ENCODE peak calls at places on chromosomes 2 and 18, in four cellular contexts. Q is K562, E is WTC11, T is HepG2. W is an unnamed sample.
A peak's percentile ranks its signal among the peaks of the same experiment; 100 is the strongest.

GRCh38 chr2:43097650-43098049 is 128.8 kb downstream of the ZFP36L2 start:
- DNase-seq in Q (no peak), E (no peak), T (no peak), W (no peak)

GRCh38 chr2:42095923-42096408 is 48.1 kb downstream of the PKDCC start:
- DNase-seq in Q (peak; percentile 39), E (peak; percentile 51), T (peak; percentile 81), W (peak; percentile 49)

GRCh38 chr18:45677408-45677807 is 46.6 kb upstream of the SLC14A1 start:
- DNase-seq in Q (no peak), E (no peak), T (no peak), W (no peak)

GRCh38 chr2:52141076-52141475 is 1109.1 kb upstream of the NRXN1 start:
- DNase-seq in Q (no peak), E (no peak), T (no peak), W (no peak)

GRCh38 chr2:141021109-141021508 is 1109.7 kb downstream of the LRP1B start:
- DNase-seq in Q (no peak), E (no peak), T (no peak), W (no peak)

GRCh38 chr2:231047270-231047921 is 9.3 kb upstream of the PSMD1 start:
- DNase-seq in Q (no peak), E (no peak), T (peak; percentile 79), W (no peak)

GRCh38 chr2:74768401-74768914 is 65.5 kb upstream of the HK2 start:
- DNase-seq in Q (no peak), E (no peak), T (no peak), W (no peak)

GRCh38 chr2:229206548-229206947 is 64.5 kb downstream of the PID1 start:
- DNase-seq in Q (no peak), E (no peak), T (no peak), W (no peak)

GRCh38 chr2:237475704-237476107 is 11.3 kb upstream of the MLPH start:
- DNase-seq in Q (peak; percentile 16), E (no peak), T (no peak), W (peak; percentile 65)

DNA sequence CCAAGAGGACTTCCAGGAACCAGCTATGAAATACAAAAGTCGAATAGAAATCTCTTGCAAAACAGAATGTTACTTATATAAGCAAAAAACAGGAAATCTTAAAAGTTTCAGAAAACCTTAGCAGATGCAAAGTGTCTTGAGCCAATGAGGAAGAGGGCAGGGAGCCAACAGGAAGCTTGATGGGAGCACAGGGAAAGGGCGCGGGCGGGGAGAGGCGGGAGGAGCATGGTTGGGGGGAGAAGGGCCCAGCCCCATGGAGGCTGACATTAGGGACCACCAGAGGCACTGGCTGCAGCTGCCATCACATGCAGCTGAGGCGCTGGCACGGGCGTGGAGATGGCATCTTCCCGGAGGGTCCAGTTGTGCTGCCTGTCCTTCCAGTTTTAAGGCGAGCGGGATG is 203.3 kb downstream of the SNTG2 start:
- DNase-seq in Q (no peak), E (no peak), T (no peak), W (no peak)
- TF ChIP-seq HMGXB4 in Q (no peak), E (no peak), T (no peak), W (no peak)

GRCh38 chr18:49704334-49704733 is 109.0 kb downstream of the ACAA2 start:
- DNase-seq in Q (no peak), E (no peak), T (no peak), W (no peak)
- TF ChIP-seq HMGXB4 in Q (no peak), E (no peak), T (no peak), W (no peak)

DNA sequence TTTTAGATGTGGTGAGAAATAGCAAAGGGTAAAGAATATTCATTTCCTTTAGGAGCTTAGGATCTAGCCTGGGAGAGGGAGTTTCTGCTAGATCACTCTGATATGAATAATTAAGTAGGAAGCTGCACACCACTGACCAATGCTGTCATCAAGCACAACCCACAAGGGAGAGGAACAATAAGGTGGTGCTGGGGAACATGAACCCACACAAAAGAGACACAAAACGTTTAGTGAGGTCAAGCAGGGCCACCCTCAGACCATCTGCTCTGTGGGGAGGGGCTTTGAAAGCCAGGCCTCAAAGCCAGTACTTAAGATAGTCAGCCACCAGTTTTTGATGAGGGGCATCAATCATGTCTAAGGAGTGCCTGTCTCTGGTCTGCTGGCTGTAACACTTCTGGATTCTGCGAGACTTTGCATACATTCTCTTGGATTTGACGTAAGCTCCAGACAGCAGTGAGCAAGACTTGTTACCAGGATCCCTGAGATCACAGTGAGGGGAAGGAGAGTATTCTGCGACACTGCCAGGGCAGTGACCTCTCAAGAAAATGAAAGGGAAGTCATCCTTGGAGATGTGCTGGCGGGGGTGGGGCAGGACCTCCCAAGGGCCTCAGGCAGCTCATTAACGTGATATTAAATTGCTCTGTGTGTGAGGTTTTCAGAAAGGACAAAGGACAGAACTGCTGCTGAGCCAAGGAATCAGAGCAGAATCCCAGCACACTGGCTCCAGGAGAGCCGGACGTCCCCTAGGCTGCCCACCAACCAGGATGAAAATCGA is 126.9 kb downstream of the CCBE1 start:
- DNase-seq in Q (no peak), E (no peak), T (no peak), W (no peak)
- TF ChIP-seq HMGXB4 in Q (no peak), E (no peak), T (no peak), W (no peak)

DNA sequence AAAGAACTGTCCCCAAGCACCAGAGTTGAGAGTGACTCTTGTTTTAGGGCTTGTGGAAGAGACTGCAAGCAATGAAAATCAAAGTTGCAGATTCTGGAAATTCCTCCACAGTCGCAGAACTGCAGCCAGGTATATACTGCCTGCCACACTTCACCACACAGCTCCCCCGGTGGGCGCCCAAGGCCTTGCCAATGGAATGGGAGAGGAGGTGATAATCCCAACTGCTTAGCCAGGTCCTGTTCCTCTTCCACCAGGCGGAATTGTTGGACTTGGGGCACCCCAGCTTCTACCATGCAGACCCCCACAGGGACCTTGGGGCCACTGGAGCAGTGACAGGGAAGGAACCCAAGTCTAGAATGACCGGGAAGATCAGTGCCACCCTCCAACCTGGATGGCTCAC is 4.8 kb upstream of the PDIA6 start:
- DNase-seq in Q (no peak), E (peak; percentile 80), T (peak; percentile 54), W (peak; percentile 51)
- TF ChIP-seq HMGXB4 in Q (no peak), E (no peak), T (no peak), W (no peak)

DNA sequence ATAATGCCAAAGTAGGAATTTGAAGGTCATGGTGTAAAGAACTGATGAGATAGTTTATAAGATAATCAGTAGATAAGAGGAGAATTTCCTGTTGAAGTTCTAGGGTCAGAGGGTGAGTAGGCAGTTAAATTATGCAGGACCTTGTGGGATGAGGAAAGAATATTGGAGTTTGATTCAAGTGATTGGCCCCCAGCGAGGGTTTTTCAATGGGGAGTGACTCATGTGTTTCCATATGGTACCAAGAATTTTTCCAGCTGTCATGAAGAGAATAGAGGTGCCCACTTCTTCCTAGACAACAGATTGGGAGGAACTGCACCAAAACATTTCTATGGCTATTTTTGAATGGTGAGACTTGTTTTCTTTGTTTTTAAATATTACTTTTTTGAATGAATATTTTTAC is 940.2 kb upstream of the ZEB2 start:
- DNase-seq in Q (no peak), E (no peak), T (no peak), W (no peak)
- TF ChIP-seq HMGXB4 in Q (no peak), E (no peak), T (no peak), W (no peak)

DNA sequence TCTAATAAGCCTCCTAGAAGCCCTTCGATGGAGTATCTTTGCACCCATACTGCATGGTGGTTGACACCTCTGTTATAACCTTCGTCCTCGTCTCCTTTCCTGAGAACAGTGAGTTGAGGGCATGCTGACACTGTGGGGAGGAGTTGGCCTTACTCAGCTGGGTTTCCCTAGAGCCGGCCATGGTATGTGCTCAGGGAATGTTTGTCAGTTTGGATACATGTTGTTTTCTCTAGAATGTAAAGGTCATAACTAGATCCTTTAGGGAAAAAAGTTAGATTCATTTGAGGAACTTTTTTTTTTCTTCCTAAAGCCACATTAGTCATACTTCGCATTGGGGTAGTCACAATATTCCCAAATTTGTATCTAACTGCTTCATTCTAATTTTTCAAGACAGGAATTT is 106.0 kb upstream of the FOSL2 start:
- DNase-seq in Q (no peak), E (no peak), T (no peak), W (no peak)
- TF ChIP-seq HMGXB4 in Q (no peak), E (no peak), T (no peak), W (no peak)

GRCh38 chr2:26471766-26472706 is 5.9 kb downstream of the OTOF start:
- DNase-seq in Q (peak; percentile 54), E (no peak), T (no peak), W (peak; percentile 47)
- TF ChIP-seq HMGXB4 in Q (no peak), E (no peak), T (no peak), W (no peak)

GRCh38 chr18:73688161-73688560 is 459.5 kb downstream of the FBXO15 start:
- DNase-seq in Q (no peak), E (no peak), T (no peak), W (no peak)
- TF ChIP-seq HMGXB4 in Q (no peak), E (no peak), T (no peak), W (no peak)

DNA sequence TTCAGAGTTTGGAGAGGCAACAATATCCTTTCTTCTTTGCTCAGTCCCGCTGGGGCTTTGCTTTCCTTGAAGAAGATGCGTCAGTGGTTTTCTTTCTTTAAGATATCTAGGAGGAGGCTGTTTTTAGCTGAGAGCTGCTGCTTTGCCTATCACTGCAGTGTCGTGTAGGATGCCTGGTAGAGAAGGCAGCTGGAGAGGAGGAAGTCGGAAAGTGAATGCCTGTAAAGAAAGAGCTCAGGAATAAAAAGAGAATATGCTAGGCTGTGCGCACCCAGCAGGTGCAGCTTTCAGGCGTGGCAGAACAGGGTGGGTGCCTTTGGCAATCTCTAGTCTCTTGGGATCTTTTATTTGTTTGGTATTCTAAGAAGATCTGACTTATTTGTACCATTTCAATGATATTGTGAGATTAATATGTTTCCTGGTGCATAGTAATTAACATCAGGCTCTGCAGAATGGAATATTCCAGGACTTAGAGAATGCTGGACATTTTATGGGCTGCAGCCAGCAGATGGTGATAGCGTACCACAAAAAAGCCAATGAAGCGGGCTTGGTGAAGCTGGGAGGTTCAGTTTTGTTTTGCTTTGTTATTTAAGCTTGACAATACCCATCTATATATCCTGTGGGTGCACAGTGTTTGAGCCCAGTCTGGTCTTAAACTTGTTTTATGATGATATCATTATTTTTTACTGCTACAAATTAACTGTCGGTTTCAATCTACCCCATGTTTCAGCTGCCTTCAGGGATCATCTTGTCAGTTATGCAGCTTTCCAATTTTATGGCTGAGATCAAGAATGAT is 34.9 kb downstream of the CAVIN2 start:
- DNase-seq in Q (peak; percentile 31), E (peak; percentile 59), T (peak; percentile 68), W (peak; percentile 65)
- TF ChIP-seq HMGXB4 in Q (no peak), E (no peak), T (peak; percentile 27), W (no peak)

W was measured in A549.